ENCODE peak calls at places on chromosome 19, in nine cellular contexts. One of them, this sample, is unnamed. For H3K36me3, the result is how much of the 10 kb centered on the place peaks cover.

GRCh38 chr19:21133633-21134032 is 8.2 kb upstream of the ZNF431 start:
- DNase-seq in tibial nerve: no peak
- DNase-seq in tibial artery: no peak
- DNase-seq in neural progenitor cell: no peak
- DNase-seq in left ventricle myocardium inferior: no peak
- DNase-seq in stomach: no peak
- DNase-seq in ascending aorta: no peak
- DNase-seq in colonic mucosa: no peak
- DNase-seq in GM23338: no peak
- DNase-seq in this sample: no peak

GRCh38 chr19:51372649-51373504 is at the start of gene NKG7:
- DNase-seq in tibial nerve: no peak
- DNase-seq in tibial artery: no peak
- DNase-seq in neural progenitor cell: no peak
- DNase-seq in left ventricle myocardium inferior: no peak
- DNase-seq in stomach: no peak
- DNase-seq in ascending aorta: no peak
- DNase-seq in colonic mucosa: no peak
- DNase-seq in GM23338: no peak
- DNase-seq in this sample: no peak

GRCh38 chr19:23093832-23094231 is 23.0 kb upstream of the ZNF730 start:
- DNase-seq in tibial nerve: no peak
- DNase-seq in tibial artery: no peak
- DNase-seq in neural progenitor cell: no peak
- DNase-seq in left ventricle myocardium inferior: no peak
- DNase-seq in stomach: no peak
- DNase-seq in ascending aorta: no peak
- DNase-seq in colonic mucosa: no peak
- DNase-seq in GM23338: peak
- DNase-seq in this sample: no peak

GRCh38 chr19:19095691-19096090 is 31.9 kb downstream of the SLC25A42 start:
- DNase-seq in tibial nerve: no peak
- DNase-seq in tibial artery: no peak
- DNase-seq in neural progenitor cell: no peak
- DNase-seq in left ventricle myocardium inferior: no peak
- DNase-seq in stomach: no peak
- DNase-seq in ascending aorta: no peak
- DNase-seq in colonic mucosa: no peak
- DNase-seq in GM23338: no peak
- DNase-seq in this sample: no peak

GRCh38 chr19:45478454-45479238 is 10.8 kb downstream of the FOSB start:
- DNase-seq in tibial nerve: peak
- DNase-seq in tibial artery: peak
- DNase-seq in neural progenitor cell: peak
- DNase-seq in left ventricle myocardium inferior: peak
- DNase-seq in stomach: peak
- DNase-seq in ascending aorta: peak
- DNase-seq in colonic mucosa: peak
- DNase-seq in GM23338: peak
- DNase-seq in this sample: peak

GRCh38 chr19:35266149-35266903 is 2.4 kb upstream of the USF2 start:
- DNase-seq in tibial nerve: no peak
- DNase-seq in tibial artery: no peak
- DNase-seq in neural progenitor cell: no peak
- DNase-seq in left ventricle myocardium inferior: no peak
- DNase-seq in stomach: no peak
- DNase-seq in ascending aorta: no peak
- DNase-seq in colonic mucosa: no peak
- DNase-seq in GM23338: no peak
- DNase-seq in this sample: no peak

GRCh38 chr19:850979-851335 is 1.1 kb upstream of the ELANE start:
- DNase-seq in tibial nerve: no peak
- DNase-seq in tibial artery: no peak
- DNase-seq in neural progenitor cell: no peak
- DNase-seq in left ventricle myocardium inferior: no peak
- DNase-seq in stomach: no peak
- DNase-seq in ascending aorta: no peak
- DNase-seq in colonic mucosa: no peak
- DNase-seq in GM23338: no peak
- DNase-seq in this sample: no peak

GRCh38 chr19:6319376-6319775 is 14.0 kb downstream of the ACER1 start:
- DNase-seq in tibial nerve: no peak
- DNase-seq in tibial artery: no peak
- DNase-seq in neural progenitor cell: no peak
- DNase-seq in left ventricle myocardium inferior: no peak
- DNase-seq in stomach: no peak
- DNase-seq in ascending aorta: no peak
- DNase-seq in colonic mucosa: no peak
- DNase-seq in GM23338: no peak
- DNase-seq in this sample: no peak

GRCh38 chr19:45659096-45659729 is 8.8 kb upstream of the GIPR start:
- DNase-seq in tibial nerve: no peak
- DNase-seq in tibial artery: no peak
- DNase-seq in neural progenitor cell: no peak
- DNase-seq in left ventricle myocardium inferior: no peak
- DNase-seq in stomach: no peak
- DNase-seq in ascending aorta: no peak
- DNase-seq in colonic mucosa: no peak
- DNase-seq in GM23338: no peak
- DNase-seq in this sample: no peak

GRCh38 chr19:52871466-52871865 is 14.0 kb upstream of the ZNF468 start:
- DNase-seq in tibial nerve: no peak
- DNase-seq in tibial artery: no peak
- DNase-seq in neural progenitor cell: no peak
- DNase-seq in left ventricle myocardium inferior: no peak
- DNase-seq in stomach: no peak
- DNase-seq in ascending aorta: no peak
- DNase-seq in colonic mucosa: no peak
- DNase-seq in GM23338: no peak
- DNase-seq in this sample: no peak

GRCh38 chr19:51368366-51369282 is at the start of gene CLDND2:
- DNase-seq in tibial nerve: no peak
- DNase-seq in tibial artery: no peak
- DNase-seq in neural progenitor cell: no peak
- DNase-seq in left ventricle myocardium inferior: no peak
- DNase-seq in stomach: no peak
- DNase-seq in ascending aorta: no peak
- DNase-seq in colonic mucosa: no peak
- DNase-seq in GM23338: no peak
- DNase-seq in this sample: no peak

GRCh38 chr19:47122359-47123335 is 8.0 kb upstream of the SAE1 start:
- DNase-seq in tibial nerve: no peak
- DNase-seq in tibial artery: no peak
- DNase-seq in neural progenitor cell: no peak
- DNase-seq in left ventricle myocardium inferior: no peak
- DNase-seq in stomach: no peak
- DNase-seq in ascending aorta: no peak
- DNase-seq in colonic mucosa: no peak
- DNase-seq in GM23338: no peak
- DNase-seq in this sample: peak

GRCh38 chr19:19655051-19655594 is 8.4 kb downstream of the ATP13A1 start:
- DNase-seq in tibial nerve: no peak
- DNase-seq in tibial artery: no peak
- DNase-seq in neural progenitor cell: no peak
- DNase-seq in left ventricle myocardium inferior: no peak
- DNase-seq in stomach: no peak
- DNase-seq in ascending aorta: no peak
- DNase-seq in colonic mucosa: no peak
- DNase-seq in GM23338: no peak
- DNase-seq in this sample: no peak

GRCh38 chr19:47422417-47423163 is 3.3 kb upstream of the MEIS3 start:
- DNase-seq in tibial nerve: no peak
- DNase-seq in tibial artery: no peak
- DNase-seq in neural progenitor cell: no peak
- DNase-seq in left ventricle myocardium inferior: no peak
- DNase-seq in stomach: no peak
- DNase-seq in ascending aorta: no peak
- DNase-seq in colonic mucosa: no peak
- DNase-seq in GM23338: no peak
- DNase-seq in this sample: no peak

GRCh38 chr19:54390942-54391577 is 24.2 kb upstream of the TTYH1 start:
- DNase-seq in tibial nerve: no peak
- DNase-seq in tibial artery: no peak
- DNase-seq in neural progenitor cell: peak
- DNase-seq in left ventricle myocardium inferior: no peak
- DNase-seq in stomach: peak
- DNase-seq in ascending aorta: no peak
- DNase-seq in colonic mucosa: peak
- DNase-seq in GM23338: peak
- DNase-seq in this sample: peak

GRCh38 chr19:6217752-6218403 is 61.9 kb downstream of the MLLT1 start:
- DNase-seq in tibial nerve: no peak
- DNase-seq in tibial artery: no peak
- DNase-seq in neural progenitor cell: no peak
- DNase-seq in left ventricle myocardium inferior: no peak
- DNase-seq in stomach: no peak
- DNase-seq in ascending aorta: no peak
- DNase-seq in colonic mucosa: no peak
- DNase-seq in GM23338: no peak
- DNase-seq in this sample: no peak

GRCh38 chr19:38878575-38879399 is 712 bp upstream of the RINL start:
- DNase-seq in tibial nerve: no peak
- DNase-seq in tibial artery: no peak
- DNase-seq in neural progenitor cell: no peak
- DNase-seq in left ventricle myocardium inferior: no peak
- DNase-seq in stomach: no peak
- DNase-seq in ascending aorta: no peak
- DNase-seq in colonic mucosa: no peak
- DNase-seq in GM23338: peak
- DNase-seq in this sample: no peak
- TF ChIP-seq CTCF in tibial nerve: no peak
- TF ChIP-seq CTCF in tibial artery: no peak
- TF ChIP-seq CTCF in neural progenitor cell: no peak
- TF ChIP-seq CTCF in left ventricle myocardium inferior: no peak
- TF ChIP-seq CTCF in stomach: no peak
- TF ChIP-seq CTCF in ascending aorta: no peak
- TF ChIP-seq CTCF in colonic mucosa: no peak
- TF ChIP-seq CTCF in GM23338: peak
- TF ChIP-seq CTCF in this sample: no peak

GRCh38 chr19:2014081-2014693 is 1.3 kb downstream of the BTBD2 start:
- DNase-seq in tibial nerve: no peak
- DNase-seq in tibial artery: no peak
- DNase-seq in neural progenitor cell: no peak
- DNase-seq in left ventricle myocardium inferior: no peak
- DNase-seq in stomach: no peak
- DNase-seq in ascending aorta: no peak
- DNase-seq in colonic mucosa: no peak
- DNase-seq in GM23338: no peak
- DNase-seq in this sample: no peak
- H3K4me3 ChIP-seq in tibial nerve: no peak
- H3K4me3 ChIP-seq in tibial artery: peak
- H3K4me3 ChIP-seq in neural progenitor cell: peak
- H3K4me3 ChIP-seq in left ventricle myocardium inferior: peak
- H3K4me3 ChIP-seq in stomach: peak
- H3K4me3 ChIP-seq in ascending aorta: peak
- H3K4me3 ChIP-seq in colonic mucosa: peak
- H3K4me3 ChIP-seq in GM23338: peak
- H3K4me3 ChIP-seq in this sample: peak

GRCh38 chr19:38706792-38707511 is 37.3 kb downstream of the CAPN12 start:
- DNase-seq in tibial nerve: no peak
- DNase-seq in tibial artery: no peak
- DNase-seq in neural progenitor cell: no peak
- DNase-seq in left ventricle myocardium inferior: no peak
- DNase-seq in stomach: no peak
- DNase-seq in ascending aorta: no peak
- DNase-seq in colonic mucosa: no peak
- DNase-seq in GM23338: peak
- DNase-seq in this sample: peak

GRCh38 chr19:38707512-38708114 is 36.7 kb downstream of the CAPN12 start:
- DNase-seq in tibial nerve: no peak
- DNase-seq in tibial artery: peak
- DNase-seq in neural progenitor cell: no peak
- DNase-seq in left ventricle myocardium inferior: peak
- DNase-seq in stomach: peak
- DNase-seq in ascending aorta: no peak
- DNase-seq in colonic mucosa: peak
- DNase-seq in GM23338: no peak
- DNase-seq in this sample: peak

GRCh38 chr19:38704488-38705026 is 39.7 kb downstream of the CAPN12 start:
- DNase-seq in tibial nerve: no peak
- DNase-seq in tibial artery: no peak
- DNase-seq in neural progenitor cell: no peak
- DNase-seq in left ventricle myocardium inferior: no peak
- DNase-seq in stomach: no peak
- DNase-seq in ascending aorta: no peak
- DNase-seq in colonic mucosa: no peak
- DNase-seq in GM23338: no peak
- DNase-seq in this sample: no peak

GRCh38 chr19:38703509-38703908 is 40.8 kb downstream of the CAPN12 start:
- DNase-seq in tibial nerve: no peak
- DNase-seq in tibial artery: no peak
- DNase-seq in neural progenitor cell: no peak
- DNase-seq in left ventricle myocardium inferior: no peak
- DNase-seq in stomach: no peak
- DNase-seq in ascending aorta: no peak
- DNase-seq in colonic mucosa: no peak
- DNase-seq in GM23338: no peak
- DNase-seq in this sample: no peak

DNA sequence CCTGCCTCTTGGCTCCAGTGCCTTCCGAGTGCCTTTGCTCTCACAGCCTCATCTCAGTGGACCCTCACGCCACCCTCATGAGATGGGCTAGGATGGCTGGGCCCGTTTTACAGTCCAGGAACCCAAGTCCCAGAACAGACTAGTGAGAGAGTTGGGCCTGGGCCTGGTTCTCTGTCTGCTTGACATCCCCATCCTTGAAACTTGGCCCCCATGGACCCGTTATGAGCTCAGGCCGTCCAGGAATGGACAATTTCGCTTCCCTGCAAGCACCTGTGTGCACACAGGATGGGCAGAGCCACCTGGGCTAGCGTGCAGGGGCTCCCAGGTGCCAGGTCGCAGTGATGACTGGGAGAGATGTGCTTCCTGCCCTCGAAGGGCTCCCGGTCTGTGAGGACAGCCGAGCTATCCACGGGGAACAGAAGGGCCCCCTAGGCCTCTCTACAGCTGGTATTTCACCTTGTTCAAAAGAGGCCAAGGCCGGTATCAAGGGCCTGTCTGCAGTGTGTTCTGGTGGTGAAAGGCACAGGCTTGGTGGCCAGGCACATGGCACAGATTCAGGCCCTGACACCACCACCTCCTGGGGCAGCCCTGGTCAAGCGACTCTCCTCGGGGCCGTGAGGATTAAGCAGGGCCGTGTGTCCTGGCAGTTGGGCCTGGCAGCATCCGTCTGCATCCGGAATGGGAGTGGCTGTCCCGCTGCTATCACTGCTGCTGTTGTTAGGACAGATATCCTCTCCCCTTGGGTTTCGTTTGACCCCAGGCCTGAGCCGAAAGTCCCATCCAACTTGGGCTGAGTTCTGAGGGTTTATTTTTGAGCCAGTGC is 38.9 kb downstream of the CAPN12 start:
- DNase-seq in tibial nerve: no peak
- DNase-seq in tibial artery: no peak
- DNase-seq in neural progenitor cell: no peak
- DNase-seq in left ventricle myocardium inferior: peak
- DNase-seq in stomach: no peak
- DNase-seq in ascending aorta: no peak
- DNase-seq in colonic mucosa: no peak
- DNase-seq in GM23338: no peak
- DNase-seq in this sample: no peak
- H3K36me3 ChIP-seq in tibial nerve: half or more
- H3K36me3 ChIP-seq in tibial artery: half or more
- H3K36me3 ChIP-seq in neural progenitor cell: under half
- H3K36me3 ChIP-seq in left ventricle myocardium inferior: half or more
- H3K36me3 ChIP-seq in stomach: half or more
- H3K36me3 ChIP-seq in ascending aorta: half or more
- H3K36me3 ChIP-seq in colonic mucosa: under half
- H3K36me3 ChIP-seq in GM23338: under half
- H3K36me3 ChIP-seq in this sample: half or more

GRCh38 chr19:13082192-13083007 is 20.3 kb downstream of the LYL1 start:
- DNase-seq in tibial nerve: peak
- DNase-seq in tibial artery: peak
- DNase-seq in neural progenitor cell: peak
- DNase-seq in left ventricle myocardium inferior: no peak
- DNase-seq in stomach: no peak
- DNase-seq in ascending aorta: no peak
- DNase-seq in colonic mucosa: no peak
- DNase-seq in GM23338: peak
- DNase-seq in this sample: peak
- TF ChIP-seq CTCF in tibial nerve: no peak
- TF ChIP-seq CTCF in tibial artery: peak
- TF ChIP-seq CTCF in neural progenitor cell: peak
- TF ChIP-seq CTCF in left ventricle myocardium inferior: peak
- TF ChIP-seq CTCF in stomach: no peak
- TF ChIP-seq CTCF in ascending aorta: peak
- TF ChIP-seq CTCF in colonic mucosa: no peak
- TF ChIP-seq CTCF in GM23338: peak
- TF ChIP-seq CTCF in this sample: peak